ENCODE peak calls at places on chromosomes 3 and 15, in four cellular contexts. W is neuronal stem cell, M is IMR-90, X is H1. Z is an unnamed sample.

GRCh38 chr15:40936709-40937666 is 7.8 kb downstream of the DLL4 start:
- DNase-seq in W (no peak), M (peak; percentile 74), X (no peak), Z (no peak)

GRCh38 chr15:43977072-43977884 is 150.5 kb downstream of the WDR76 start:
- DNase-seq in W (no peak), M (no peak), X (no peak), Z (no peak)

GRCh38 chr3:37017683-37018082 is 24.4 kb downstream of the MLH1 start:
- DNase-seq in W (no peak), M (no peak), X (no peak), Z (no peak)

GRCh38 chr3:46910166-46910760 is 32.7 kb downstream of the PTH1R start:
- DNase-seq in W (no peak), M (no peak), X (no peak), Z (no peak)

GRCh38 chr3:71728632-71729342 is 3.6 kb upstream of the EIF4E3 start:
- DNase-seq in W (peak; percentile 69), M (no peak), X (no peak), Z (peak; percentile 56)

GRCh38 chr15:80418892-80419537 is 14.8 kb downstream of the ARNT2 start:
- DNase-seq in W (no peak), M (peak; percentile 72), X (no peak), Z (peak; percentile 48)

GRCh38 chr3:128432301-128432897 is 34.3 kb downstream of the DNAJB8 start:
- DNase-seq in W (no peak), M (no peak), X (no peak), Z (no peak)

GRCh38 chr3:23402728-23403505 is 199.8 kb downstream of the UBE2E2 start:
- DNase-seq in W (no peak), M (no peak), X (no peak), Z (no peak)

GRCh38 chr3:187679638-187680396 is 9.6 kb upstream of the SST start:
- DNase-seq in W (peak; percentile 80), M (peak; percentile 68), X (peak; percentile 63), Z (peak; percentile 75)

GRCh38 chr3:165194477-165195135 is 1.6 kb downstream of the SLITRK3 start:
- DNase-seq in W (no peak), M (no peak), X (no peak), Z (peak; percentile 4)

DNA sequence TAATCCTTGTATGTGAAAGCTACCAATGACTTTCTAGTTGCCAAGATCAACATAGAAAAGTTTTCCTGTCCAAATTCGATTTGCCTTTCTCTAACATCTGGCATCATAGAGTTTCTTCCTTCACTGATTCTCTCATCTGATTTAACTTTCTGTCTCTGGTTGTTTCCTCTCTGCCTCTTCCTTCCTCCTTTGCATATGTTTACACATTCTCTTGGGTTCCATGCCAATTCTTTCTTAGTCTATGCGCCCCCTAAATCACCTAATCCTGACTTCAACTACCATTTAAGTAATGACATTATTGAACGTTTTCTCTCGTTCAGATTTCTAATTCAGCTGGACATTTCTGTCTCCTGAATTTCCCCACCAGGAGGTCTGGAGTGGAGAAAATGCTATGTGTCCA is 561.9 kb upstream of the TGFBR2 start:
- DNase-seq in W (no peak), M (no peak), X (no peak), Z (no peak)
- H2BK15ac ChIP-seq in W (no peak overlapping the region), M (no peak overlapping the region), X (peak overlapping the region; percentile 49), Z (no peak overlapping the region)

GRCh38 chr3:171023566-171023965 is 3.0 kb downstream of the SLC2A2 start:
- DNase-seq in W (no peak), M (no peak), X (no peak), Z (no peak)

GRCh38 chr3:171026584-171027293 is at the start of gene SLC2A2:
- DNase-seq in W (no peak), M (no peak), X (no peak), Z (no peak)

GRCh38 chr3:171028025-171028778 is 1.7 kb upstream of the SLC2A2 start:
- DNase-seq in W (peak; percentile 15), M (peak; percentile 92), X (peak; percentile 38), Z (peak; percentile 75)

DNA sequence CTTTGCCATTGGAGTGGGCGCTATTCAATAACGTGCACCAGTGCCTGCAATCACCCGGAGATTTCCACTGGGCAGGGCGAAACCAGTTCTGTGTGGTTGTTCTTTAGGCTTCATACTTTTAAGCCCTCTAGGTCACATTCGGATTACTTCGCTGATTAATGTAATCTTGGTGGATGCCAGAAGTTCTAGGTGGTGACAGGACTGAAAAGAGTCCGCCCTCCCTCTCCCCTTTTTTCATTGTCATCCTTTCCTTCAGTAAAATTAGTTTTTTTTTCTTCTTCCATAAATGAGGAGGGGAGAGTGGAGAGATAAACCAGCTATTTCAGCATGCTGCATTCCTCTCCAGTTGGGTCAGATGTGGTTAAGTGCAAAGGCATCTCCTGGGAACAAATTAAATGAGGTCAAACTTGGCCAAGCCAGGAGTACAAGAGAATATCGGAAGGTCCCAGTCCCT is 2.3 kb upstream of the SLC2A2 start:
- DNase-seq in W (no peak), M (peak; percentile 90), X (no peak), Z (peak; percentile 71)
- H3K4me3 ChIP-seq in W (peak overlapping the region; percentile 5), M (peak overlapping the region; percentile 15), X (peak overlapping the region; percentile 6), Z (peak overlapping the region; percentile 66)

GRCh38 chr3:180036678-180037455 is at the start of gene PEX5L:
- DNase-seq in W (peak; percentile 83), M (peak; percentile 15), X (peak; percentile 33), Z (peak; percentile 39)
- H3K14ac ChIP-seq in W (no peak within 1 kb of the TSS), M (no peak within 1 kb of the TSS), X (no peak within 1 kb of the TSS), Z (no peak within 1 kb of the TSS)

DNA sequence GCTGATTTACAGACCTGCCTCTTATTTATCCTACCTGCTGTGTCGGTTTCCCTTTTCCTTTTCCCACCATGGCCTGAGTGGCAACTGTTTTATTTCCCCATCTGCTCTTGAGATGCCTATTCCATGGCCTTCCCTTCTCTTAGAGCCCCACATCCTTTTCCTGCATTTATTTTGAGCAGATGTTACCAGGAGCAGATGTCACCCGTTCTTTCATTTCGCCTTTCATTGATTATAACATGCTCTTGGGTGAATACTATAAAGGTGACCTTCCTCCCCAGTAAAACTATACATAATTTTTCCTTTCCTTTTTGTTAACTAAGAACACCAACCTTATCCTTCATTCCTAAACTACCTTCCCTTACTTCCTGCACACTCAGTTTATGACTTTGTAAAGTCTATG is 8.5 kb upstream of the P2RY1 start:
- DNase-seq in W (no peak), M (no peak), X (no peak), Z (no peak)
- H2BK15ac ChIP-seq in W (no peak overlapping the region), M (no peak overlapping the region), X (no peak overlapping the region), Z (no peak overlapping the region)

GRCh38 chr3:117278424-117279190 is 569.0 kb downstream of the TUSC7 start:
- DNase-seq in W (no peak), M (peak; percentile 33), X (no peak), Z (peak; percentile 9)
- H3K4me3 ChIP-seq in W (no peak overlapping the region), M (no peak overlapping the region), X (no peak overlapping the region), Z (no peak overlapping the region)

GRCh38 chr15:57273366-57273765 is 102.9 kb upstream of the CGNL1 start:
- DNase-seq in W (no peak), M (no peak), X (no peak), Z (no peak)

GRCh38 chr15:57280464-57280863 is 95.8 kb upstream of the CGNL1 start:
- DNase-seq in W (no peak), M (no peak), X (no peak), Z (no peak)

GRCh38 chr15:57281357-57281756 is 94.9 kb upstream of the CGNL1 start:
- DNase-seq in W (no peak), M (no peak), X (no peak), Z (no peak)

GRCh38 chr15:57283774-57284508 is 92.4 kb upstream of the CGNL1 start:
- DNase-seq in W (no peak), M (peak; percentile 45), X (no peak), Z (peak; percentile 24)

GRCh38 chr15:57278439-57278838 is 97.9 kb upstream of the CGNL1 start:
- DNase-seq in W (no peak), M (no peak), X (no peak), Z (no peak)
- H3K14ac ChIP-seq in W (no peak overlapping the region), M (no peak overlapping the region), X (no peak overlapping the region), Z (no peak overlapping the region)

DNA sequence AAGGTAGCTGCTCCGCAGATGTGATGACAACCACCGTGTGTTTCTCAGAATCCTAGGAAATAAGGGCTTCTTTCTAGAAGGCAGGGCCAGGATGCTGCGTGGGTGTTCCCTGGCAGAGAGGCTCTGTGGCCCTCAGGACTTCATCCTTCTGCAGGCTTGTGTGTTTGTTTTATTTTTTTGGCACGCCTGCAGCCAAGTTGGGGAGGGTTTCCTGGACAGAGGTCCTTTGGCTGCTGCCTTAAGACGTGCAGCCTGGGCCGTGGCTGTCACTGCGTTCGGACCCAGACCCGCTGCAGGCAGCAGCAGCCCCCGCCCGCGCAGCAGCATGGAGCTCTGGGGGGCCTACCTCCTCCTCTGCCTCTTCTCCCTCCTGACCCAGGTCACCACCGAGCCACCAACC is at the start of gene CLEC3B:
- DNase-seq in W (no peak), M (peak; percentile 78), X (no peak), Z (no peak)
- H2BK15ac ChIP-seq in W (no peak within 1 kb of the TSS), M (peak within 1 kb of the TSS; percentile 20), X (no peak within 1 kb of the TSS), Z (no peak within 1 kb of the TSS)

DNA sequence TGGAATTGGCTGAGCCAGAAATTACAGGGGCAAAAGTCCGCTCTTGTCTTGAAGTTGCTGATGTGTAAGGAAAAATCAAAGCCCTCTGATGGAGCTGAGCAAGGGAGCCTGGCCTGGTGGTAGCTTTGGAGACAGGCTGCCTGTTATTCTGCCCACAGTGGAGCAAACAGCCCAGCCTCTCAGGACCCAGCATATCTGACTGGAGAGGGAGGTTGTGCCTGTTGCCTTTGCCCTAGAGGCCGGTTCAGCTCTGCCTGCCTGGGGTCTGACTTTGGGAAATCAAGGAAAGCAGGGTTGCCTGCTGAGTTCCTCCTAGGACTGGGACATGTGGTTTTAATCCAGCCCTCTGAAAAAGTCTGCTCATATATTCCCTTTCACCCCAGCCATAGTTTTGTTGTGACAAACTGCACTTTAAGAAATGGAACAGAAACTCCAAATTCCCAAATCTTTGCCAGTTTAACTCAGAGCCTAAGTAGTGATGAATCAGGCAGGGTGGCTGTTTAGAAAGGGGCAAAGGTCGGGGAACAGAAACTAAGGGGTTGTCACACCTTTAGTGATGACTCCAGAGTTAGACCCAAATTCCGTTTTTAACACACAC is 40.2 kb downstream of the GASK1A start:
- DNase-seq in W (no peak), M (no peak), X (no peak), Z (no peak)
- H3K4me3 ChIP-seq in W (no peak overlapping the region), M (no peak overlapping the region), X (no peak overlapping the region), Z (no peak overlapping the region)

DNA sequence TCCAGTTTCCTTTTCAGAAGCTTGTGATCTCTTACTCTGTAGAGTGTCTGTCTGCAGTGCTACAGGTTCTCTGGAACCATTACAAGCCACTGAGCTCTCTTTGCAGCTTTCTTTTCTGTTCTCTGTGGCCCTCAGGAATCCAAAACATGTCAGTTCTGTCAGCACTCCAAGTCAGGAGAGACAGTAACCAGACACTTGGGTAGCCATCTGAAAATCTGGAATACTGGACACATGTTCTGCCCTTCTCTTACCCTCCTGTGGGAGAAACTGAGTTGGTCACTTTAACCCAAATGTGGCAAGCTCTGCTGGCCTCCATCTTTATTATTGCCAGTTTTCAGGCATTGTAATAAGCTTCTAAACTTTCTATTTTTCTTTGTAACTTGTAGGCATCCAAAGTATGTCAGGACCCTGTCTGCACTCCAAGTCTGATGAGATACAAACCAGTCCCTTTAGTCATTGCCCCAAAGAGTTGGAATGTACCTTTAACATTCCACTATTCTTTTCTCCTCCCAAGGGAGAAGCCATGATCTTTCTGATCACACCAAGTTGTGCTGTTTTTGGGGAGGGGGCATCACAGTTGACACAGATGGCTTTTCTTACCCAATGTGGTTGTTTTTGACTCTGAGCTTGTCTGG is 183.7 kb downstream of the DPH6 start:
- DNase-seq in W (no peak), M (peak; percentile 62), X (no peak), Z (peak; percentile 78)
- H3K14ac ChIP-seq in W (no peak overlapping the region), M (peak overlapping the region; percentile 63), X (no peak overlapping the region), Z (no peak overlapping the region)

Z was measured in mesenchymal stem cell.